ENCODE peak calls at places on chromosomes 2 and 18, in ten cellular contexts. One of them, this sample, is unnamed.
A peak's percentile ranks its signal among the peaks of the same experiment; 100 is the strongest.

GRCh38 chr2:174623690-174624089 is 26.1 kb upstream of the WIPF1 start:
- DNase-seq in AG10803: peak; percentile 36
- DNase-seq in LNCaP clone FGC: no peak
- DNase-seq in NCI-H187 treated with DMSO at 0.1 percent for 48 hours: no peak
- DNase-seq in germinal center: no peak
- DNase-seq in DMS 273 treated with DMSO at 0.1 percent for 48 hours: no peak
- DNase-seq in activated T-cell treated with anti-CD3 and anti-CD28 coated beads, Interleukin-2, amount 50 U/mL, for 1 hour: no peak
- DNase-seq in brain microvascular endothelial cell: no peak
- DNase-seq in GM19239: no peak
- DNase-seq in cardiac muscle cell: no peak
- DNase-seq in this sample: no peak

GRCh38 chr18:11320981-11321380 is 171.6 kb upstream of the PIEZO2 start:
- DNase-seq in AG10803: peak; percentile 78
- DNase-seq in LNCaP clone FGC: no peak
- DNase-seq in NCI-H187 treated with DMSO at 0.1 percent for 48 hours: no peak
- DNase-seq in germinal center: no peak
- DNase-seq in DMS 273 treated with DMSO at 0.1 percent for 48 hours: no peak
- DNase-seq in activated T-cell treated with anti-CD3 and anti-CD28 coated beads, Interleukin-2, amount 50 U/mL, for 1 hour: no peak
- DNase-seq in brain microvascular endothelial cell: peak; percentile 68
- DNase-seq in GM19239: no peak
- DNase-seq in cardiac muscle cell: no peak
- DNase-seq in this sample: no peak

GRCh38 chr2:8576525-8577157 is 105.2 kb upstream of the ID2 start:
- DNase-seq in AG10803: no peak
- DNase-seq in LNCaP clone FGC: no peak
- DNase-seq in NCI-H187 treated with DMSO at 0.1 percent for 48 hours: no peak
- DNase-seq in germinal center: peak; percentile 70
- DNase-seq in DMS 273 treated with DMSO at 0.1 percent for 48 hours: no peak
- DNase-seq in activated T-cell treated with anti-CD3 and anti-CD28 coated beads, Interleukin-2, amount 50 U/mL, for 1 hour: no peak
- DNase-seq in brain microvascular endothelial cell: no peak
- DNase-seq in GM19239: no peak
- DNase-seq in cardiac muscle cell: no peak
- DNase-seq in this sample: no peak

GRCh38 chr2:217246108-217246507 is 386.2 kb upstream of the TNP1 start:
- DNase-seq in AG10803: no peak
- DNase-seq in LNCaP clone FGC: no peak
- DNase-seq in NCI-H187 treated with DMSO at 0.1 percent for 48 hours: no peak
- DNase-seq in germinal center: no peak
- DNase-seq in DMS 273 treated with DMSO at 0.1 percent for 48 hours: no peak
- DNase-seq in activated T-cell treated with anti-CD3 and anti-CD28 coated beads, Interleukin-2, amount 50 U/mL, for 1 hour: no peak
- DNase-seq in brain microvascular endothelial cell: no peak
- DNase-seq in GM19239: no peak
- DNase-seq in cardiac muscle cell: no peak
- DNase-seq in this sample: no peak

GRCh38 chr18:48033770-48034650 is 103.6 kb upstream of the SMAD2 start:
- DNase-seq in AG10803: peak; percentile 8
- DNase-seq in LNCaP clone FGC: no peak
- DNase-seq in NCI-H187 treated with DMSO at 0.1 percent for 48 hours: no peak
- DNase-seq in germinal center: no peak
- DNase-seq in DMS 273 treated with DMSO at 0.1 percent for 48 hours: no peak
- DNase-seq in activated T-cell treated with anti-CD3 and anti-CD28 coated beads, Interleukin-2, amount 50 U/mL, for 1 hour: no peak
- DNase-seq in brain microvascular endothelial cell: no peak
- DNase-seq in GM19239: no peak
- DNase-seq in cardiac muscle cell: peak; percentile 35
- DNase-seq in this sample: no peak

GRCh38 chr2:195533771-195534642 is 123.0 kb upstream of the SLC39A10 start:
- DNase-seq in AG10803: peak; percentile 93
- DNase-seq in LNCaP clone FGC: no peak
- DNase-seq in NCI-H187 treated with DMSO at 0.1 percent for 48 hours: no peak
- DNase-seq in germinal center: no peak
- DNase-seq in DMS 273 treated with DMSO at 0.1 percent for 48 hours: no peak
- DNase-seq in activated T-cell treated with anti-CD3 and anti-CD28 coated beads, Interleukin-2, amount 50 U/mL, for 1 hour: peak; percentile 59
- DNase-seq in brain microvascular endothelial cell: peak; percentile 94
- DNase-seq in GM19239: no peak
- DNase-seq in cardiac muscle cell: peak; percentile 29
- DNase-seq in this sample: no peak

GRCh38 chr2:214881647-214882205 is 72.2 kb upstream of the BARD1 start:
- DNase-seq in AG10803: peak; percentile 3
- DNase-seq in LNCaP clone FGC: peak; percentile 58
- DNase-seq in NCI-H187 treated with DMSO at 0.1 percent for 48 hours: no peak
- DNase-seq in germinal center: no peak
- DNase-seq in DMS 273 treated with DMSO at 0.1 percent for 48 hours: no peak
- DNase-seq in activated T-cell treated with anti-CD3 and anti-CD28 coated beads, Interleukin-2, amount 50 U/mL, for 1 hour: no peak
- DNase-seq in brain microvascular endothelial cell: peak; percentile 10
- DNase-seq in GM19239: no peak
- DNase-seq in cardiac muscle cell: no peak
- DNase-seq in this sample: no peak

GRCh38 chr2:101124061-101124460 is 27.1 kb downstream of the TBC1D8 start:
- DNase-seq in AG10803: peak; percentile 12
- DNase-seq in LNCaP clone FGC: no peak
- DNase-seq in NCI-H187 treated with DMSO at 0.1 percent for 48 hours: no peak
- DNase-seq in germinal center: no peak
- DNase-seq in DMS 273 treated with DMSO at 0.1 percent for 48 hours: no peak
- DNase-seq in activated T-cell treated with anti-CD3 and anti-CD28 coated beads, Interleukin-2, amount 50 U/mL, for 1 hour: no peak
- DNase-seq in brain microvascular endothelial cell: no peak
- DNase-seq in GM19239: no peak
- DNase-seq in cardiac muscle cell: no peak
- DNase-seq in this sample: no peak

GRCh38 chr2:17878222-17879136 is at the start of gene KCNS3:
- DNase-seq in AG10803: peak; percentile 23
- DNase-seq in LNCaP clone FGC: no peak
- DNase-seq in NCI-H187 treated with DMSO at 0.1 percent for 48 hours: no peak
- DNase-seq in germinal center: peak; percentile 67
- DNase-seq in DMS 273 treated with DMSO at 0.1 percent for 48 hours: no peak
- DNase-seq in activated T-cell treated with anti-CD3 and anti-CD28 coated beads, Interleukin-2, amount 50 U/mL, for 1 hour: no peak
- DNase-seq in brain microvascular endothelial cell: no peak
- DNase-seq in GM19239: peak; percentile 62
- DNase-seq in cardiac muscle cell: peak; percentile 79
- DNase-seq in this sample: no peak

GRCh38 chr18:74499633-74500032 is 3.5 kb downstream of the CNDP2 start:
- DNase-seq in AG10803: peak; percentile 33
- DNase-seq in LNCaP clone FGC: peak; percentile 93
- DNase-seq in NCI-H187 treated with DMSO at 0.1 percent for 48 hours: no peak
- DNase-seq in germinal center: peak; percentile 51
- DNase-seq in DMS 273 treated with DMSO at 0.1 percent for 48 hours: no peak
- DNase-seq in activated T-cell treated with anti-CD3 and anti-CD28 coated beads, Interleukin-2, amount 50 U/mL, for 1 hour: peak; percentile 41
- DNase-seq in brain microvascular endothelial cell: peak; percentile 18
- DNase-seq in GM19239: peak; percentile 66
- DNase-seq in cardiac muscle cell: no peak
- DNase-seq in this sample: no peak

GRCh38 chr18:31321719-31322118 is 3.8 kb downstream of the DSG1 start:
- DNase-seq in AG10803: no peak
- DNase-seq in LNCaP clone FGC: no peak
- DNase-seq in NCI-H187 treated with DMSO at 0.1 percent for 48 hours: no peak
- DNase-seq in germinal center: no peak
- DNase-seq in DMS 273 treated with DMSO at 0.1 percent for 48 hours: no peak
- DNase-seq in activated T-cell treated with anti-CD3 and anti-CD28 coated beads, Interleukin-2, amount 50 U/mL, for 1 hour: no peak
- DNase-seq in brain microvascular endothelial cell: no peak
- DNase-seq in GM19239: no peak
- DNase-seq in cardiac muscle cell: no peak
- DNase-seq in this sample: no peak

GRCh38 chr18:48667276-48668254 is 128.7 kb downstream of the CTIF start:
- DNase-seq in AG10803: no peak
- DNase-seq in LNCaP clone FGC: no peak
- DNase-seq in NCI-H187 treated with DMSO at 0.1 percent for 48 hours: no peak
- DNase-seq in germinal center: peak; percentile 64
- DNase-seq in DMS 273 treated with DMSO at 0.1 percent for 48 hours: no peak
- DNase-seq in activated T-cell treated with anti-CD3 and anti-CD28 coated beads, Interleukin-2, amount 50 U/mL, for 1 hour: no peak
- DNase-seq in brain microvascular endothelial cell: no peak
- DNase-seq in GM19239: no peak
- DNase-seq in cardiac muscle cell: peak; percentile 41
- DNase-seq in this sample: no peak

GRCh38 chr2:75556679-75557366 is 3.9 kb downstream of the EVA1A start:
- DNase-seq in AG10803: no peak
- DNase-seq in LNCaP clone FGC: no peak
- DNase-seq in NCI-H187 treated with DMSO at 0.1 percent for 48 hours: no peak
- DNase-seq in germinal center: no peak
- DNase-seq in DMS 273 treated with DMSO at 0.1 percent for 48 hours: no peak
- DNase-seq in activated T-cell treated with anti-CD3 and anti-CD28 coated beads, Interleukin-2, amount 50 U/mL, for 1 hour: no peak
- DNase-seq in brain microvascular endothelial cell: no peak
- DNase-seq in GM19239: no peak
- DNase-seq in cardiac muscle cell: no peak
- DNase-seq in this sample: no peak

This sample was measured in NCI-H524 treated with DMSO at 0.1 percent for 48 hours.